ENCODE peak calls at places on chromosomes 11 and 22, in ten cellular contexts. C is GM12892, A is heart left ventricle, O is NCI-H2081, G is ACHN, V is GM04504, M is epithelial cell of prostate, Q is astrocyte of the spinal cord, I is GM19239, L is neural progenitor cell. D is an unnamed sample.

GRCh38 chr11:65646921-65647701 is 9.2 kb downstream of the SIPA1 start:
- DNase-seq in G (no peak), M (no peak), C (no peak), I (no peak), V (no peak), Q (peak; percentile 25), O (no peak), A (peak; percentile 31), L (peak; percentile 57), D (peak; percentile 57)

GRCh38 chr11:6224421-6224820 is 10.0 kb downstream of the FHIP1B start:
- DNase-seq in C (no peak), V (no peak), A (no peak), M (no peak), G (no peak), Q (no peak), O (no peak), I (no peak), L (no peak), D (no peak)

GRCh38 chr11:117641008-117641915 is 155.8 kb downstream of the DSCAML1 start:
- DNase-seq in O (no peak), A (no peak), L (no peak), V (no peak), I (no peak), C (no peak), M (no peak), Q (no peak), G (no peak), D (no peak)

GRCh38 chr11:106959800-106960199 is 58.5 kb downstream of the GUCY1A2 start:
- DNase-seq in L (peak; percentile 19), M (no peak), A (no peak), Q (peak; percentile 49), I (no peak), C (no peak), G (no peak), O (no peak), V (peak; percentile 39), D (no peak)

GRCh38 chr11:86106916-86107315 is 38.0 kb upstream of the PICALM start:
- DNase-seq in Q (peak; percentile 38), G (no peak), M (no peak), V (no peak), C (no peak), I (no peak), A (no peak), O (no peak), L (no peak), D (no peak)

GRCh38 chr22:48021946-48022345 is 1259.5 kb downstream of the TBC1D22A start:
- DNase-seq in I (no peak), V (no peak), Q (no peak), L (peak; percentile 16), O (no peak), G (no peak), C (no peak), A (no peak), M (no peak), D (no peak)

GRCh38 chr22:28239941-28240340 is 320.9 kb upstream of the PITPNB start:
- DNase-seq in C (no peak), O (no peak), I (no peak), M (no peak), V (no peak), Q (no peak), G (no peak), L (no peak), A (no peak), D (no peak)

GRCh38 chr22:41699264-41700104 is at the start of gene MEI1:
- DNase-seq in O (no peak), M (no peak), C (peak; percentile 93), A (peak; percentile 91), I (peak; percentile 89), L (peak; percentile 15), Q (peak; percentile 50), V (no peak), G (no peak), D (peak; percentile 77)

GRCh38 chr11:128802358-128802981 is 64.6 kb downstream of the KCNJ1 start:
- DNase-seq in O (peak; percentile 31), L (peak; percentile 68), M (no peak), A (no peak), I (no peak), C (no peak), G (peak; percentile 22), V (no peak), Q (no peak), D (peak; percentile 61)

GRCh38 chr11:124897681-124898680 is at the start of gene ROBO4:
- DNase-seq in I (no peak), O (no peak), C (no peak), V (peak; percentile 79), M (peak; percentile 66), Q (peak; percentile 94), G (peak; percentile 80), A (peak; percentile 78), L (no peak), D (no peak)

GRCh38 chr22:40332319-40332781 is 13.9 kb upstream of the ADSL start:
- DNase-seq in A (no peak), V (no peak), O (peak; percentile 1), C (no peak), I (no peak), L (no peak), Q (peak; percentile 71), G (no peak), M (no peak), D (no peak)

GRCh38 chr11:103929168-103929903 is 107.1 kb upstream of the DDI1 start:
- DNase-seq in O (no peak), M (no peak), L (no peak), Q (no peak), C (peak; percentile 13), A (no peak), G (no peak), V (no peak), I (no peak), D (no peak)

GRCh38 chr11:60164550-60165075 is 18.3 kb downstream of the MS4A6A start:
- DNase-seq in V (no peak), A (no peak), O (no peak), I (no peak), Q (no peak), M (no peak), L (no peak), G (no peak), C (no peak), D (no peak)

GRCh38 chr11:76659672-76660532 is 10.6 kb downstream of the LRRC32 start:
- DNase-seq in G (no peak), A (peak; percentile 30), L (no peak), C (no peak), M (no peak), O (no peak), I (no peak), Q (no peak), V (no peak), D (no peak)

GRCh38 chr22:26671317-26672059 is 14.1 kb downstream of the MIAT start:
- DNase-seq in G (peak; percentile 50), Q (no peak), L (no peak), O (no peak), I (peak; percentile 30), V (no peak), A (no peak), M (no peak), C (peak; percentile 48), D (no peak)

GRCh38 chr11:119795231-119795630 is 66.2 kb upstream of the NECTIN1 start:
- DNase-seq in G (no peak), A (no peak), C (no peak), M (peak; percentile 59), L (no peak), Q (peak; percentile 86), I (no peak), V (no peak), O (no peak), D (peak; percentile 43)

GRCh38 chr11:134466035-134466908 is 54.2 kb upstream of the B3GAT1 start:
- DNase-seq in A (no peak), G (no peak), Q (no peak), M (no peak), I (no peak), L (peak; percentile 76), O (peak; percentile 8), C (no peak), V (no peak), D (peak; percentile 67)

GRCh38 chr11:57094206-57094940 is 87.4 kb upstream of the LRRC55 start:
- DNase-seq in V (no peak), I (no peak), O (no peak), M (no peak), L (no peak), Q (no peak), C (no peak), G (no peak), A (no peak), D (no peak)

GRCh38 chr11:105202844-105203548 is 63.4 kb upstream of the CARD18 start:
- DNase-seq in Q (peak; percentile 35), M (no peak), O (no peak), V (no peak), L (no peak), C (no peak), A (no peak), G (no peak), I (no peak), D (no peak)

GRCh38 chr11:102111011-102111786 is 952 bp downstream of the YAP1 start:
- DNase-seq in V (no peak), Q (peak; percentile 88), A (peak; percentile 75), G (peak; percentile 75), C (peak; percentile 12), O (peak; percentile 6), I (no peak), M (no peak), L (peak; percentile 93), D (peak; percentile 96)

GRCh38 chr11:31240340-31240904 is 129.1 kb downstream of the DCDC1 start:
- DNase-seq in Q (peak; percentile 50), C (no peak), O (peak; percentile 82), I (no peak), M (peak; percentile 14), L (peak; percentile 80), G (peak; percentile 63), A (no peak), V (no peak), D (peak; percentile 91)

GRCh38 chr11:36452231-36452630 is 57.8 kb downstream of the TRAF6 start:
- DNase-seq in O (no peak), V (no peak), L (no peak), G (no peak), M (no peak), C (no peak), Q (peak; percentile 84), I (no peak), A (no peak), D (no peak)

GRCh38 chr11:64254326-64254725 is 3.0 kb downstream of the PLCB3 start:
- DNase-seq in C (no peak), A (no peak), L (no peak), V (no peak), O (no peak), Q (no peak), I (no peak), M (no peak), G (no peak), D (no peak)

GRCh38 chr11:117290809-117291396 is at the start of gene BACE1-AS:
- DNase-seq in L (no peak), A (no peak), C (no peak), V (no peak), O (no peak), M (no peak), Q (no peak), I (no peak), G (no peak), D (no peak)

GRCh38 chr22:49997221-49997599 is 15.4 kb downstream of the IL17REL start:
- DNase-seq in G (no peak), O (no peak), L (no peak), A (no peak), V (no peak), M (no peak), C (no peak), I (no peak), Q (no peak), D (no peak)

GRCh38 chr11:2252018-2252417 is 18.4 kb downstream of the ASCL2 start:
- DNase-seq in Q (no peak), M (no peak), A (no peak), V (no peak), C (no peak), O (no peak), I (no peak), G (no peak), L (no peak), D (no peak)

GRCh38 chr11:95739526-95739925 is 50.1 kb downstream of the FAM76B start:
- DNase-seq in M (no peak), A (no peak), V (no peak), Q (no peak), C (no peak), O (no peak), I (no peak), L (no peak), G (no peak), D (no peak)

GRCh38 chr22:42412744-42413220 is 19.4 kb downstream of the NFAM1 start:
- DNase-seq in C (no peak), Q (no peak), V (no peak), O (no peak), I (no peak), A (no peak), M (no peak), L (peak; percentile 38), G (no peak), D (no peak)